ENCODE peak calls at places on chromosome 3, in five cellular contexts. P is HEK293T, A is H9, K is progenitor cell of endocrine pancreas, H is fibroblast of lung. R is an unnamed sample.

GRCh38 chr3:78732893-78733292 is 1034.9 kb downstream of the ROBO1 start:
- DNase-seq in K (no peak), A (no peak), P (no peak), H (no peak), R (no peak)

GRCh38 chr3:13040381-13041074 is 32.7 kb downstream of the IQSEC1 start:
- DNase-seq in P (no peak), A (no peak), K (no peak), H (no peak), R (no peak)

GRCh38 chr3:125322166-125322565 is 53.0 kb downstream of the ZNF148 start:
- DNase-seq in A (no peak), P (peak; percentile 38), H (peak; percentile 96), K (no peak), R (peak; percentile 48)

GRCh38 chr3:70603103-70603502 is 290.7 kb upstream of the MDFIC2 start:
- DNase-seq in A (no peak), K (no peak), H (no peak), P (no peak), R (no peak)

GRCh38 chr3:68764554-68764953 is 167.8 kb downstream of the TAFA4 start:
- DNase-seq in P (no peak), H (no peak), A (no peak), K (no peak), R (no peak)

GRCh38 chr3:116579843-116580242 is 129.7 kb upstream of the TUSC7 start:
- DNase-seq in A (no peak), P (peak; percentile 15), K (peak; percentile 11), H (peak; percentile 31), R (peak; percentile 1)

GRCh38 chr3:47636225-47636624 is 57.6 kb upstream of the CSPG5 start:
- DNase-seq in A (no peak), H (no peak), P (no peak), K (no peak), R (no peak)

GRCh38 chr3:55180936-55181535 is 253.2 kb upstream of the LRTM1 start:
- DNase-seq in H (peak; percentile 66), P (peak; percentile 38), A (no peak), K (no peak), R (peak; percentile 70)

GRCh38 chr3:84308379-84308778 is 650.4 kb upstream of the CADM2 start:
- DNase-seq in P (no peak), K (no peak), H (no peak), A (no peak), R (no peak)

GRCh38 chr3:45437388-45437787 is 49.0 kb downstream of the LARS2 start:
- DNase-seq in K (no peak), P (no peak), H (peak; percentile 14), A (no peak), R (peak; percentile 6)

GRCh38 chr3:116085456-116085855 is 359.8 kb downstream of the LSAMP start:
- DNase-seq in A (no peak), P (no peak), K (no peak), H (peak; percentile 29), R (no peak)

GRCh38 chr3:9071982-9072666 is 108.9 kb upstream of the RAD18 start:
- DNase-seq in A (no peak), H (no peak), P (no peak), K (no peak), R (no peak)

GRCh38 chr3:47283596-47284364 is 1.0 kb downstream of the KLHL18 start:
- DNase-seq in A (peak; percentile 62), H (peak; percentile 3), P (no peak), K (no peak), R (no peak)

GRCh38 chr3:43320288-43320687 is 33.9 kb downstream of the SNRK start:
- DNase-seq in P (no peak), A (no peak), K (no peak), H (no peak), R (no peak)

GRCh38 chr3:102060814-102061213 is 211.5 kb downstream of the NFKBIZ start:
- DNase-seq in H (no peak), K (no peak), P (peak; percentile 23), A (no peak), R (no peak)

GRCh38 chr3:143901105-143901504 is 52.8 kb upstream of the SLC9A9 start:
- DNase-seq in A (no peak), P (no peak), K (no peak), H (peak; percentile 94), R (peak; percentile 84)

GRCh38 chr3:148006508-148006907 is 597.3 kb downstream of the ZIC1 start:
- DNase-seq in H (peak; percentile 42), P (no peak), A (no peak), K (no peak), R (peak; percentile 31)

GRCh38 chr3:102161362-102162006 is 273.3 kb upstream of the ZPLD1 start:
- DNase-seq in K (no peak), P (no peak), H (no peak), A (no peak), R (no peak)

GRCh38 chr3:42819351-42819965 is 10.2 kb downstream of the ACKR2 start:
- DNase-seq in K (peak; percentile 18), H (no peak), P (peak; percentile 55), A (peak; percentile 35), R (no peak)

GRCh38 chr3:133488785-133489367 is 84.6 kb upstream of the CDV3 start:
- DNase-seq in K (no peak), P (no peak), H (peak; percentile 52), A (no peak), R (peak; percentile 72)

GRCh38 chr3:178238179-178238578 is 298.1 kb upstream of the KCNMB2 start:
- DNase-seq in P (no peak), H (no peak), K (no peak), A (no peak), R (no peak)

GRCh38 chr3:106144051-106144450 is 275.2 kb upstream of the CBLB start:
- DNase-seq in A (no peak), P (no peak), K (no peak), H (peak; percentile 57), R (no peak)

GRCh38 chr3:19644405-19644804 is 289.6 kb downstream of the EFHB start:
- DNase-seq in K (no peak), H (no peak), A (no peak), P (no peak), R (no peak)

GRCh38 chr3:113615976-113616375 is 80.5 kb downstream of the USF3 start:
- DNase-seq in P (no peak), H (peak; percentile 15), K (no peak), A (no peak), R (peak; percentile 8)

GRCh38 chr3:112293368-112294321 is at the start of gene SLC9C1:
- DNase-seq in K (no peak), P (peak; percentile 28), H (peak; percentile 85), A (peak; percentile 67), R (peak; percentile 92)

GRCh38 chr3:9653565-9654248 is 4.4 kb downstream of the MTMR14 start:
- DNase-seq in P (no peak), H (no peak), K (no peak), A (no peak), R (no peak)

GRCh38 chr3:32937331-32937730 is 14.1 kb upstream of the CCR4 start:
- DNase-seq in A (peak; percentile 10), P (no peak), K (no peak), H (no peak), R (no peak)

GRCh38 chr3:72724070-72724469 is 124.2 kb downstream of the SHQ1 start:
- DNase-seq in P (no peak), H (no peak), K (no peak), A (no peak), R (no peak)

GRCh38 chr3:186514296-186515002 is 29.7 kb downstream of the CRYGS start:
- DNase-seq in K (no peak), H (no peak), A (peak; percentile 49), P (peak; percentile 28), R (no peak)

GRCh38 chr3:113094514-113094913 is 103.7 kb downstream of the GTPBP8 start:
- DNase-seq in A (no peak), H (no peak), P (no peak), K (no peak), R (no peak)

GRCh38 chr3:184895350-184895749 is 83.4 kb downstream of the VPS8 start:
- DNase-seq in K (no peak), H (no peak), P (no peak), A (no peak), R (no peak)

GRCh38 chr3:126106336-126107202 is 22.6 kb upstream of the SLC41A3 start:
- DNase-seq in P (no peak), H (no peak), K (peak; percentile 4), A (no peak), R (no peak)

GRCh38 chr3:65888980-65889706 is 149.6 kb downstream of the MAGI1 start:
- DNase-seq in P (no peak), K (no peak), A (no peak), H (peak; percentile 96), R (peak; percentile 97)

GRCh38 chr3:53808496-53808895 is 37.7 kb downstream of the CHDH start:
- DNase-seq in A (peak; percentile 21), P (no peak), H (no peak), K (no peak), R (no peak)

GRCh38 chr3:12194209-12194608 is 35.5 kb upstream of the TIMP4 start:
- DNase-seq in K (no peak), A (no peak), H (peak; percentile 98), P (no peak), R (peak; percentile 94)

GRCh38 chr3:59313365-59313764 is 263.5 kb upstream of the CFAP20DC start:
- DNase-seq in K (no peak), P (peak; percentile 67), A (peak; percentile 72), H (peak; percentile 40), R (peak; percentile 34)

GRCh38 chr3:186241910-186242821 is 119.9 kb downstream of the DGKG start:
- DNase-seq in P (peak; percentile 43), H (peak; percentile 80), K (no peak), A (peak; percentile 91), R (peak; percentile 75)

GRCh38 chr3:194327030-194327413 is 24.1 kb downstream of the CPN2 start:
- DNase-seq in H (peak; percentile 63), A (peak; percentile 33), K (no peak), P (no peak), R (peak; percentile 33)

GRCh38 chr3:170420307-170420821 is 1.7 kb downstream of the CLDN11 start:
- DNase-seq in K (no peak), A (peak; percentile 59), H (peak; percentile 48), P (no peak), R (peak; percentile 71)

GRCh38 chr3:187197255-187197654 is at the start of gene RTP1:
- DNase-seq in H (no peak), K (no peak), A (peak; percentile 56), P (no peak), R (no peak)